ENCODE peak calls at places on chromosome 17, in eight cellular contexts. One of them, this sample, is unnamed.

GRCh38 chr17:42541041-42541833 is 5.2 kb downstream of the NAGLU start:
- DNase-seq in K562: peak
- DNase-seq in AG09309: no peak
- DNase-seq in psoas muscle: peak
- DNase-seq in Peyer's patch: peak
- DNase-seq in right atrium auricular region: no peak
- DNase-seq in PC-3: peak
- DNase-seq in HFF-Myc: no peak
- DNase-seq in this sample: no peak

GRCh38 chr17:58232707-58233156 is 5.7 kb upstream of the LPO start:
- DNase-seq in K562: peak
- DNase-seq in AG09309: peak
- DNase-seq in psoas muscle: no peak
- DNase-seq in Peyer's patch: no peak
- DNase-seq in right atrium auricular region: no peak
- DNase-seq in PC-3: peak
- DNase-seq in HFF-Myc: peak
- DNase-seq in this sample: peak

GRCh38 chr17:9386401-9386800 is 189.2 kb downstream of the STX8 start:
- DNase-seq in K562: no peak
- DNase-seq in AG09309: no peak
- DNase-seq in psoas muscle: no peak
- DNase-seq in Peyer's patch: no peak
- DNase-seq in right atrium auricular region: no peak
- DNase-seq in PC-3: no peak
- DNase-seq in HFF-Myc: no peak
- DNase-seq in this sample: no peak

GRCh38 chr17:1055751-1056645 is 59.1 kb downstream of the TIMM22 start:
- DNase-seq in K562: peak
- DNase-seq in AG09309: no peak
- DNase-seq in psoas muscle: peak
- DNase-seq in Peyer's patch: peak
- DNase-seq in right atrium auricular region: peak
- DNase-seq in PC-3: peak
- DNase-seq in HFF-Myc: no peak
- DNase-seq in this sample: peak

GRCh38 chr17:35740997-35741931 is 9.8 kb downstream of the RASL10B start:
- DNase-seq in K562: peak
- DNase-seq in AG09309: no peak
- DNase-seq in psoas muscle: no peak
- DNase-seq in Peyer's patch: no peak
- DNase-seq in right atrium auricular region: no peak
- DNase-seq in PC-3: no peak
- DNase-seq in HFF-Myc: no peak
- DNase-seq in this sample: no peak

GRCh38 chr17:31313982-31314787 is at the start of gene EVI2B:
- DNase-seq in K562: peak
- DNase-seq in AG09309: peak
- DNase-seq in psoas muscle: no peak
- DNase-seq in Peyer's patch: no peak
- DNase-seq in right atrium auricular region: no peak
- DNase-seq in PC-3: peak
- DNase-seq in HFF-Myc: peak
- DNase-seq in this sample: peak

GRCh38 chr17:80274317-80274716 is 13.7 kb downstream of the RNF213 start:
- DNase-seq in K562: no peak
- DNase-seq in AG09309: no peak
- DNase-seq in psoas muscle: no peak
- DNase-seq in Peyer's patch: no peak
- DNase-seq in right atrium auricular region: no peak
- DNase-seq in PC-3: no peak
- DNase-seq in HFF-Myc: no peak
- DNase-seq in this sample: no peak

GRCh38 chr17:5901731-5902660 is 168.2 kb upstream of the WSCD1 start:
- DNase-seq in K562: no peak
- DNase-seq in AG09309: no peak
- DNase-seq in psoas muscle: no peak
- DNase-seq in Peyer's patch: no peak
- DNase-seq in right atrium auricular region: no peak
- DNase-seq in PC-3: no peak
- DNase-seq in HFF-Myc: no peak
- DNase-seq in this sample: no peak

GRCh38 chr17:14201595-14201994 is 35.1 kb downstream of the CDRT15 start:
- DNase-seq in K562: no peak
- DNase-seq in AG09309: no peak
- DNase-seq in psoas muscle: no peak
- DNase-seq in Peyer's patch: peak
- DNase-seq in right atrium auricular region: no peak
- DNase-seq in PC-3: no peak
- DNase-seq in HFF-Myc: no peak
- DNase-seq in this sample: no peak

GRCh38 chr17:2025220-2025621 is at the start of gene RTN4RL1:
- DNase-seq in K562: peak
- DNase-seq in AG09309: no peak
- DNase-seq in psoas muscle: peak
- DNase-seq in Peyer's patch: peak
- DNase-seq in right atrium auricular region: peak
- DNase-seq in PC-3: peak
- DNase-seq in HFF-Myc: no peak
- DNase-seq in this sample: peak

GRCh38 chr17:74952431-74953128 is 16.9 kb downstream of the OTOP3 start:
- DNase-seq in K562: no peak
- DNase-seq in AG09309: no peak
- DNase-seq in psoas muscle: no peak
- DNase-seq in Peyer's patch: peak
- DNase-seq in right atrium auricular region: no peak
- DNase-seq in PC-3: no peak
- DNase-seq in HFF-Myc: no peak
- DNase-seq in this sample: no peak

GRCh38 chr17:7294614-7295153 is at the start of gene YBX2:
- DNase-seq in K562: no peak
- DNase-seq in AG09309: no peak
- DNase-seq in psoas muscle: peak
- DNase-seq in Peyer's patch: peak
- DNase-seq in right atrium auricular region: no peak
- DNase-seq in PC-3: peak
- DNase-seq in HFF-Myc: no peak
- DNase-seq in this sample: peak

GRCh38 chr17:54891176-54891821 is 9.4 kb upstream of the TOM1L1 start:
- DNase-seq in K562: peak
- DNase-seq in AG09309: peak
- DNase-seq in psoas muscle: no peak
- DNase-seq in Peyer's patch: no peak
- DNase-seq in right atrium auricular region: no peak
- DNase-seq in PC-3: peak
- DNase-seq in HFF-Myc: peak
- DNase-seq in this sample: peak

GRCh38 chr17:14859521-14859920 is 405.6 kb downstream of the PMP22 start:
- DNase-seq in K562: no peak
- DNase-seq in AG09309: peak
- DNase-seq in psoas muscle: no peak
- DNase-seq in Peyer's patch: no peak
- DNase-seq in right atrium auricular region: no peak
- DNase-seq in PC-3: no peak
- DNase-seq in HFF-Myc: peak
- DNase-seq in this sample: no peak

GRCh38 chr17:62854026-62854425 is 45.9 kb upstream of the MARCHF10 start:
- DNase-seq in K562: no peak
- DNase-seq in AG09309: no peak
- DNase-seq in psoas muscle: no peak
- DNase-seq in Peyer's patch: no peak
- DNase-seq in right atrium auricular region: no peak
- DNase-seq in PC-3: no peak
- DNase-seq in HFF-Myc: peak
- DNase-seq in this sample: no peak

DNA sequence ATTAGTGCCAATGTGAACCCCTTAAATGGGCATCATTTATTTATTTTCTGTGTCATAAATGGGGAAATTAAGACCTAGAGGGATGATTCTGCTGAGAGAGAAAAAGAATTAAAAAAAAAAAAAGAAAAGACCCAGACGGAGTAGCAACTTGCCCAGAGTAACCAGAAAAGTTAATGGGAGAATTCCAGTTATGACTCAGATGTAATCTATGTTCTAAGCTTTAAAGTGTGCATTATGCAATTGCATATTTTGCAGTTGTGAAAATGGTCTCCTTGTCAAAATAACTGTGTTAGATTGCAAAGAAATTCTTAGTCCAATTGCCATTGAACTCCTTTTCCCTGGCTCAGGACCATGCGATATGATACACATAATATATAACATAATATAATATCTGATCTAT is 38.6 kb upstream of the TBX2 start:
- DNase-seq in K562: no peak
- DNase-seq in AG09309: peak
- DNase-seq in psoas muscle: no peak
- DNase-seq in Peyer's patch: no peak
- DNase-seq in right atrium auricular region: no peak
- DNase-seq in PC-3: peak
- DNase-seq in HFF-Myc: no peak
- DNase-seq in this sample: no peak
- H3K4me3 ChIP-seq in K562: no peak
- H3K4me3 ChIP-seq in AG09309: no peak
- H3K4me3 ChIP-seq in psoas muscle: no peak
- H3K4me3 ChIP-seq in Peyer's patch: no peak
- H3K4me3 ChIP-seq in right atrium auricular region: no peak
- H3K4me3 ChIP-seq in PC-3: no peak
- H3K4me3 ChIP-seq in HFF-Myc: no peak
- H3K4me3 ChIP-seq in this sample: no peak

GRCh38 chr17:76471498-76472257 is 4.3 kb downstream of the AANAT start:
- DNase-seq in K562: no peak
- DNase-seq in AG09309: no peak
- DNase-seq in psoas muscle: no peak
- DNase-seq in Peyer's patch: no peak
- DNase-seq in right atrium auricular region: no peak
- DNase-seq in PC-3: no peak
- DNase-seq in HFF-Myc: no peak
- DNase-seq in this sample: no peak

GRCh38 chr17:76472258-76472645 is 4.8 kb downstream of the AANAT start:
- DNase-seq in K562: no peak
- DNase-seq in AG09309: no peak
- DNase-seq in psoas muscle: no peak
- DNase-seq in Peyer's patch: no peak
- DNase-seq in right atrium auricular region: no peak
- DNase-seq in PC-3: no peak
- DNase-seq in HFF-Myc: no peak
- DNase-seq in this sample: no peak

GRCh38 chr17:76469076-76469990 is 1.9 kb downstream of the AANAT start:
- DNase-seq in K562: no peak
- DNase-seq in AG09309: no peak
- DNase-seq in psoas muscle: peak
- DNase-seq in Peyer's patch: no peak
- DNase-seq in right atrium auricular region: no peak
- DNase-seq in PC-3: no peak
- DNase-seq in HFF-Myc: no peak
- DNase-seq in this sample: no peak

GRCh38 chr17:76468634-76469010 is 1.2 kb downstream of the AANAT start:
- DNase-seq in K562: no peak
- DNase-seq in AG09309: no peak
- DNase-seq in psoas muscle: peak
- DNase-seq in Peyer's patch: no peak
- DNase-seq in right atrium auricular region: no peak
- DNase-seq in PC-3: no peak
- DNase-seq in HFF-Myc: no peak
- DNase-seq in this sample: no peak

DNA sequence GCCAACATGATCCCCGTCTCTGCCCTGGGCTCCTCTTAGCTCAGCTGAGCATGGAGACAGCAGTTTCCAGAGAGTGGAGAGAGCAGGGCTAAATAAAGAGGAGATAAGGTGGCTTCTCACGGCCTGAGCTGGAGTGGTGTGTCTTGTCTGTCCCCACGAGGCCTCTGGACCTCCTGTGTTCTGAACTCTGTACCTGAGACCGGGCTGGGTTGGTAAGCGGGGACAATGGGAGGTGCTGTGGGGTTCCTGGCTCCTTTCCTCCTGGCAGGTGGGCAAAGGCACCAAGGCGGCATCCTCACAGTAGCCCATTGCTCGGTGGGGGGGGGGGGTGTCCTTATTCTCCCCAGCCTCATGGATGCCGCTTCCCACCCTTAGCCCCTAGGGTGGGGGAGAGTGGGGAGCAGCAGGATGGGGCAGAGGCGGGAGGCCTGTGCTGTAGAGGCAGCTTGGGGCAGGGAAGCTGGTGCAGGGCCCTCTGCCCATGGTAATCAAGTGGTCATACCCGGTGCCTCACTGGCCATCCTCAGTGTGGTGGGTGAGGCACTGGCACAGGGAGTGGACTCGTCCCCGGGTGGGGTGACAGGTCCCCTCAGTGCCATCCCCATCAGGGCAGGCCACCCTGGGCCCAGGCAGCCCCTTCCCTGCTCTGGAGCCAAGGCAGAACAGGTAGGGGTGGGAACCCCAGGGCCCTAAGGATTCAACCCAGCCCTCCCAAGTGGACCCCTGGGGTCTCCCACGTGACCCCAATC is 2.8 kb downstream of the AANAT start:
- DNase-seq in K562: no peak
- DNase-seq in AG09309: no peak
- DNase-seq in psoas muscle: peak
- DNase-seq in Peyer's patch: no peak
- DNase-seq in right atrium auricular region: no peak
- DNase-seq in PC-3: no peak
- DNase-seq in HFF-Myc: no peak
- DNase-seq in this sample: no peak
- TF ChIP-seq CTCF in K562: no peak
- TF ChIP-seq CTCF in AG09309: no peak
- TF ChIP-seq CTCF in psoas muscle: no peak
- TF ChIP-seq CTCF in Peyer's patch: no peak
- TF ChIP-seq CTCF in right atrium auricular region: no peak
- TF ChIP-seq CTCF in PC-3: no peak
- TF ChIP-seq CTCF in HFF-Myc: no peak
- TF ChIP-seq CTCF in this sample: no peak

DNA sequence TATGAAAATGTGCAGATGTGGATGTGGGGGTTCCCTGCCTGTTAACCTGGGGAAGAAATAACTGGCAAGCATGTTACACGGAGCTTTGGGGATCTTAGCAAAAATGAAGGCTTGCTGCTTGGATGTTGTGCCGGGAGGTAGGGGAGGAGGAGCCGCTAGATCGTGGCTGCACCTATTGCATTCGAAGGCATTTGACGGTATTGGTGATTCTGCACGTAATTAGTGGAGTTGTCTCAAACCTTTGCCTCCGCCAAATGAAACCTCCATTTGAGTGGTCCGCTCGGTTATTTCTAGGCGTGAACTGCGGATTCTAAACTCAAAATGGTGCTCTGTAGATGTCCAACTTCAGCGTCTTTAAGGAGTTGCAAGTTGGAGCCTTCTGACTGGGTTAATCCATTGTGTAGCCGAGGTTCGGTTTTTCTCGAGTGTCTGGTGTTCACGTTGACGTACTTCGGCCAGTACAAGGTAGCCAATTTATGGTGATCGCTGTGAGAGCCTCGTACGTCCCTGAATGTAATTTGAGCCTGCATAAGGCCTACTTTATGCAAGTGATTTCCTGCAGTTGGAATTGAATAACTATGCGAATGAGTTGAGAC is 1.5 kb downstream of the TNRC6C start:
- DNase-seq in K562: peak
- DNase-seq in AG09309: no peak
- DNase-seq in psoas muscle: no peak
- DNase-seq in Peyer's patch: no peak
- DNase-seq in right atrium auricular region: no peak
- DNase-seq in PC-3: no peak
- DNase-seq in HFF-Myc: no peak
- DNase-seq in this sample: no peak
- H3K4me3 ChIP-seq in K562: peak
- H3K4me3 ChIP-seq in AG09309: peak
- H3K4me3 ChIP-seq in psoas muscle: peak
- H3K4me3 ChIP-seq in Peyer's patch: peak
- H3K4me3 ChIP-seq in right atrium auricular region: peak
- H3K4me3 ChIP-seq in PC-3: peak
- H3K4me3 ChIP-seq in HFF-Myc: peak
- H3K4me3 ChIP-seq in this sample: no peak

GRCh38 chr17:68431661-68432071 is 25.6 kb downstream of the WIPI1 start:
- DNase-seq in K562: peak
- DNase-seq in AG09309: no peak
- DNase-seq in psoas muscle: no peak
- DNase-seq in Peyer's patch: no peak
- DNase-seq in right atrium auricular region: no peak
- DNase-seq in PC-3: peak
- DNase-seq in HFF-Myc: peak
- DNase-seq in this sample: peak
- TF ChIP-seq CTCF in K562: peak
- TF ChIP-seq CTCF in AG09309: peak
- TF ChIP-seq CTCF in psoas muscle: no peak
- TF ChIP-seq CTCF in Peyer's patch: no peak
- TF ChIP-seq CTCF in right atrium auricular region: no peak
- TF ChIP-seq CTCF in PC-3: peak
- TF ChIP-seq CTCF in HFF-Myc: peak
- TF ChIP-seq CTCF in this sample: peak